ENCODE peak calls at places on chromosomes 11 and 22, in ten cellular contexts. One of them, this sample, is unnamed.

GRCh38 chr11:29184939-29185890 is 831.6 kb downstream of the KCNA4 start:
- DNase-seq in GM19239: no peak
- DNase-seq in gastrocnemius medialis: no peak
- DNase-seq in effector CD4-positive, alpha-beta T cell: no peak
- DNase-seq in MCF 10A: peak; percentile 64
- DNase-seq in naive thymus-derived CD4-positive, alpha-beta T cell: no peak
- DNase-seq in activated CD4-positive, alpha-beta T cell treated with anti-CD3 and anti-CD28 coated beads for 24 hours: no peak
- DNase-seq in NCI-H1694: no peak
- DNase-seq in NCI-H345: no peak
- DNase-seq in AG10803: peak; percentile 97
- DNase-seq in this sample: no peak

GRCh38 chr11:36453678-36454077 is 56.4 kb downstream of the TRAF6 start:
- DNase-seq in GM19239: no peak
- DNase-seq in gastrocnemius medialis: no peak
- DNase-seq in effector CD4-positive, alpha-beta T cell: no peak
- DNase-seq in MCF 10A: peak; percentile 40
- DNase-seq in naive thymus-derived CD4-positive, alpha-beta T cell: no peak
- DNase-seq in activated CD4-positive, alpha-beta T cell treated with anti-CD3 and anti-CD28 coated beads for 24 hours: no peak
- DNase-seq in NCI-H1694: no peak
- DNase-seq in NCI-H345: no peak
- DNase-seq in AG10803: no peak
- DNase-seq in this sample: no peak

GRCh38 chr11:27660171-27660570 is 40.1 kb downstream of the BDNF start:
- DNase-seq in GM19239: no peak
- DNase-seq in gastrocnemius medialis: no peak
- DNase-seq in effector CD4-positive, alpha-beta T cell: no peak
- DNase-seq in MCF 10A: no peak
- DNase-seq in naive thymus-derived CD4-positive, alpha-beta T cell: no peak
- DNase-seq in activated CD4-positive, alpha-beta T cell treated with anti-CD3 and anti-CD28 coated beads for 24 hours: no peak
- DNase-seq in NCI-H1694: no peak
- DNase-seq in NCI-H345: no peak
- DNase-seq in AG10803: peak; percentile 60
- DNase-seq in this sample: no peak

GRCh38 chr11:58504232-58504631 is 3.7 kb downstream of the OR5B21 start:
- DNase-seq in GM19239: no peak
- DNase-seq in gastrocnemius medialis: no peak
- DNase-seq in effector CD4-positive, alpha-beta T cell: no peak
- DNase-seq in MCF 10A: no peak
- DNase-seq in naive thymus-derived CD4-positive, alpha-beta T cell: no peak
- DNase-seq in activated CD4-positive, alpha-beta T cell treated with anti-CD3 and anti-CD28 coated beads for 24 hours: no peak
- DNase-seq in NCI-H1694: no peak
- DNase-seq in NCI-H345: no peak
- DNase-seq in AG10803: no peak
- DNase-seq in this sample: no peak

GRCh38 chr22:39244496-39245129 is at the start of gene PDGFB:
- DNase-seq in GM19239: no peak
- DNase-seq in gastrocnemius medialis: no peak
- DNase-seq in effector CD4-positive, alpha-beta T cell: no peak
- DNase-seq in MCF 10A: no peak
- DNase-seq in naive thymus-derived CD4-positive, alpha-beta T cell: no peak
- DNase-seq in activated CD4-positive, alpha-beta T cell treated with anti-CD3 and anti-CD28 coated beads for 24 hours: no peak
- DNase-seq in NCI-H1694: no peak
- DNase-seq in NCI-H345: peak; percentile 24
- DNase-seq in AG10803: no peak
- DNase-seq in this sample: peak; percentile 31

GRCh38 chr11:70568504-70569172 is 170.3 kb downstream of the CTTN start:
- DNase-seq in GM19239: no peak
- DNase-seq in gastrocnemius medialis: peak; percentile 21
- DNase-seq in effector CD4-positive, alpha-beta T cell: no peak
- DNase-seq in MCF 10A: peak; percentile 0
- DNase-seq in naive thymus-derived CD4-positive, alpha-beta T cell: no peak
- DNase-seq in activated CD4-positive, alpha-beta T cell treated with anti-CD3 and anti-CD28 coated beads for 24 hours: no peak
- DNase-seq in NCI-H1694: no peak
- DNase-seq in NCI-H345: no peak
- DNase-seq in AG10803: peak; percentile 41
- DNase-seq in this sample: no peak

GRCh38 chr22:45688606-45689080 is 17.0 kb downstream of the ATXN10 start:
- DNase-seq in GM19239: no peak
- DNase-seq in gastrocnemius medialis: peak; percentile 54
- DNase-seq in effector CD4-positive, alpha-beta T cell: no peak
- DNase-seq in MCF 10A: peak; percentile 77
- DNase-seq in naive thymus-derived CD4-positive, alpha-beta T cell: no peak
- DNase-seq in activated CD4-positive, alpha-beta T cell treated with anti-CD3 and anti-CD28 coated beads for 24 hours: no peak
- DNase-seq in NCI-H1694: no peak
- DNase-seq in NCI-H345: no peak
- DNase-seq in AG10803: peak; percentile 92
- DNase-seq in this sample: no peak

GRCh38 chr11:130051077-130051476 is 18.6 kb upstream of the APLP2 start:
- DNase-seq in GM19239: no peak
- DNase-seq in gastrocnemius medialis: no peak
- DNase-seq in effector CD4-positive, alpha-beta T cell: no peak
- DNase-seq in MCF 10A: peak; percentile 30
- DNase-seq in naive thymus-derived CD4-positive, alpha-beta T cell: no peak
- DNase-seq in activated CD4-positive, alpha-beta T cell treated with anti-CD3 and anti-CD28 coated beads for 24 hours: no peak
- DNase-seq in NCI-H1694: no peak
- DNase-seq in NCI-H345: no peak
- DNase-seq in AG10803: peak; percentile 75
- DNase-seq in this sample: no peak

GRCh38 chr11:69030324-69030723 is 17.3 kb upstream of the MRGPRF start:
- DNase-seq in GM19239: no peak
- DNase-seq in gastrocnemius medialis: no peak
- DNase-seq in effector CD4-positive, alpha-beta T cell: no peak
- DNase-seq in MCF 10A: no peak
- DNase-seq in naive thymus-derived CD4-positive, alpha-beta T cell: no peak
- DNase-seq in activated CD4-positive, alpha-beta T cell treated with anti-CD3 and anti-CD28 coated beads for 24 hours: no peak
- DNase-seq in NCI-H1694: no peak
- DNase-seq in NCI-H345: no peak
- DNase-seq in AG10803: no peak
- DNase-seq in this sample: no peak